ENCODE peak calls at places on chromosomes 2 and 18, in four cellular contexts. One of them, this sample, is unnamed.

GRCh38 chr2:65350714-65351113 is 81.7 kb downstream of the SPRED2 start:
- DNase-seq in body of pancreas: no peak
- DNase-seq in heart left ventricle: no peak
- DNase-seq in endothelial cell of umbilical vein: no peak
- DNase-seq in this sample: no peak

GRCh38 chr2:55155206-55155605 is 76.9 kb downstream of the CLHC1 start:
- DNase-seq in heart left ventricle: no peak
- DNase-seq in endothelial cell of umbilical vein: no peak
- DNase-seq in body of pancreas: no peak
- DNase-seq in this sample: no peak

GRCh38 chr2:130135692-130136541 is 6.9 kb upstream of the POTEF start:
- DNase-seq in body of pancreas: no peak
- DNase-seq in endothelial cell of umbilical vein: no peak
- DNase-seq in heart left ventricle: no peak
- DNase-seq in this sample: no peak

GRCh38 chr2:46387292-46387691 is 90.1 kb downstream of the EPAS1 start:
- DNase-seq in endothelial cell of umbilical vein: no peak
- DNase-seq in heart left ventricle: no peak
- DNase-seq in body of pancreas: no peak
- DNase-seq in this sample: no peak

GRCh38 chr18:63992751-63993150 is 22.9 kb downstream of the SERPINB8 start:
- DNase-seq in endothelial cell of umbilical vein: no peak
- DNase-seq in body of pancreas: no peak
- DNase-seq in heart left ventricle: no peak
- DNase-seq in this sample: no peak

GRCh38 chr2:152813381-152813780 is 95.0 kb downstream of the ARL6IP6 start:
- DNase-seq in body of pancreas: no peak
- DNase-seq in endothelial cell of umbilical vein: no peak
- DNase-seq in heart left ventricle: no peak
- DNase-seq in this sample: no peak

GRCh38 chr2:172674034-172674967 is 61.3 kb upstream of the RAPGEF4 start:
- DNase-seq in heart left ventricle: peak
- DNase-seq in endothelial cell of umbilical vein: peak
- DNase-seq in body of pancreas: peak
- DNase-seq in this sample: peak

GRCh38 chr2:63679252-63679850 is 90.6 kb downstream of the MDH1 start:
- DNase-seq in heart left ventricle: no peak
- DNase-seq in endothelial cell of umbilical vein: no peak
- DNase-seq in body of pancreas: no peak
- DNase-seq in this sample: no peak

GRCh38 chr2:45992021-45992745 is 305.0 kb upstream of the EPAS1 start:
- DNase-seq in heart left ventricle: no peak
- DNase-seq in endothelial cell of umbilical vein: no peak
- DNase-seq in body of pancreas: peak
- DNase-seq in this sample: no peak

GRCh38 chr2:128304715-128305554 is 13.7 kb downstream of the HS6ST1 start:
- DNase-seq in body of pancreas: peak
- DNase-seq in endothelial cell of umbilical vein: peak
- DNase-seq in heart left ventricle: peak
- DNase-seq in this sample: peak

GRCh38 chr18:59787998-59788875 is 91.0 kb upstream of the CCBE1 start:
- DNase-seq in heart left ventricle: no peak
- DNase-seq in endothelial cell of umbilical vein: no peak
- DNase-seq in body of pancreas: no peak
- DNase-seq in this sample: no peak

GRCh38 chr18:44474596-44474995 is 206.1 kb upstream of the SETBP1 start:
- DNase-seq in heart left ventricle: no peak
- DNase-seq in body of pancreas: no peak
- DNase-seq in endothelial cell of umbilical vein: no peak
- DNase-seq in this sample: no peak

GRCh38 chr2:157661776-157662175 is 33.1 kb upstream of the ACVR1C start:
- DNase-seq in heart left ventricle: no peak
- DNase-seq in body of pancreas: no peak
- DNase-seq in endothelial cell of umbilical vein: no peak
- DNase-seq in this sample: no peak

GRCh38 chr2:157657858-157658257 is 29.2 kb upstream of the ACVR1C start:
- DNase-seq in endothelial cell of umbilical vein: no peak
- DNase-seq in heart left ventricle: no peak
- DNase-seq in body of pancreas: no peak
- DNase-seq in this sample: no peak

DNA sequence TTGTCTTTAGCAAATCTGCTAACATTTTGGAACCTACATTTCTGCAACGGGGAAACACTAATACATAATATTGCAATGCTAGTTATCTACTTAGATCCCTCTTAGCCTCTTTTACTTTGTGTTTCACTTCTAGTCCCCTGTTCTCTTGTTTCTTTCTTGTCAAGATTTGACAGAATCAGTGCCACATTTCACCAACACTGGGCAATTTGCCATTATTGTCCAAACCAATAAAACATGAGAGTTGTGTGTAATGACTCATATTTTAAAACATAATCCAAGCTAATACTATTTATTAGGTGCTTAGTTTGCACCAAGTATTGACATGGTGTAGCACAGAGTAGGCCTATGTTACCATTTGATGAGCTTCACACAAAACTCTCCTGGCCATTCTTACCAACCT is 33.7 kb upstream of the ACVR1C start:
- DNase-seq in heart left ventricle: no peak
- DNase-seq in endothelial cell of umbilical vein: peak
- DNase-seq in body of pancreas: no peak
- DNase-seq in this sample: no peak
- H3K27ac ChIP-seq in heart left ventricle: no peak
- H3K27ac ChIP-seq in endothelial cell of umbilical vein: no peak
- H3K27ac ChIP-seq in body of pancreas: no peak
- H3K27ac ChIP-seq in this sample: no peak

GRCh38 chr2:27351802-27352598 is 4.6 kb downstream of the GTF3C2 start:
- DNase-seq in body of pancreas: no peak
- DNase-seq in heart left ventricle: no peak
- DNase-seq in endothelial cell of umbilical vein: no peak
- DNase-seq in this sample: no peak
- H3K27ac ChIP-seq in body of pancreas: no peak
- H3K27ac ChIP-seq in heart left ventricle: no peak
- H3K27ac ChIP-seq in endothelial cell of umbilical vein: no peak
- H3K27ac ChIP-seq in this sample: no peak

DNA sequence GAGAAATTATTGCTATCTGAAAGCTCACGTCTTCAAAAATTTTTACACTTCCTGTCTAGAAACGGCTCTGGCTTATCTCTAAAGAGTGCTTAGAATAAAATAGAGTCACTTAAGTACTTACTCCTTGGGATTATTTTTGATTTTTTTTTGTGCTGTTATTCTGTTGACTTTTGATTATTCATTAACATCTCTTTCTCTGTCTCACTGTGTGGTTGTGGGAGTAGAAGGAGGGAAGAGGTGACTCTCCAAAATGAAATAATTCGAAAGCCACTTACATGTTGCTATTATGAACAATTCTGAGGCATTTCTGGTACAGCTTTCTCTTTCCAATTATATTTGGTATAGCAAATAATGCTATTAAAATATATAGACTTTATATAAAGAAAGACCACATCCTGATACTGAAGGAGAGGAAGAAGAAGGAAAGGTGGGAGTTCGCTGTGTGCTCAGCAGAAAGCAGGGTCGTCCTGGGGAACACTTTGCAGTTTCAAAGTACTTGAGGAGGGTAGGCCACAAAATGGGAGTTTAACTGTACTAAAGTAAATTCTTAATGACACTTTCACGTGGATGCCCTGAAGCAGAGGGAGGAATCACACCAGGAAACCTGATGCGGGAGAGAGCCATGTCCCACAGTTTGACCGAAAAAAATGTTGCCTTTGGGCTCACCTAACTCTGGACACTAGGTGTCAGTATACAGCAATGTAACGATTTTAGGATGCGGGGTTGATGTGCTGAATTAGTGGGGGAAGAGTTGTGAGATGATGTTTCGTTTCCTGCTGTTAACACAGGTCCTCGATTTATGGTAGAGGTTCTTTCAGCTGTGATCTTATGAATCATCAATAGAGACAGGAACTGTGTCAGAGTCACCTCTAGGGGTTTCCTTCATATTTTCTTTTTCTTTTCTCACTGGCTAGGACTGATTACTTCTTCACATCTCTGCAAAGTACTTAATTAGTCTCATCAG is 9.8 kb upstream of the MMADHC start:
- DNase-seq in endothelial cell of umbilical vein: peak
- DNase-seq in body of pancreas: peak
- DNase-seq in heart left ventricle: no peak
- DNase-seq in this sample: peak
- H3K27ac ChIP-seq in endothelial cell of umbilical vein: peak
- H3K27ac ChIP-seq in body of pancreas: no peak
- H3K27ac ChIP-seq in heart left ventricle: no peak
- H3K27ac ChIP-seq in this sample: no peak

DNA sequence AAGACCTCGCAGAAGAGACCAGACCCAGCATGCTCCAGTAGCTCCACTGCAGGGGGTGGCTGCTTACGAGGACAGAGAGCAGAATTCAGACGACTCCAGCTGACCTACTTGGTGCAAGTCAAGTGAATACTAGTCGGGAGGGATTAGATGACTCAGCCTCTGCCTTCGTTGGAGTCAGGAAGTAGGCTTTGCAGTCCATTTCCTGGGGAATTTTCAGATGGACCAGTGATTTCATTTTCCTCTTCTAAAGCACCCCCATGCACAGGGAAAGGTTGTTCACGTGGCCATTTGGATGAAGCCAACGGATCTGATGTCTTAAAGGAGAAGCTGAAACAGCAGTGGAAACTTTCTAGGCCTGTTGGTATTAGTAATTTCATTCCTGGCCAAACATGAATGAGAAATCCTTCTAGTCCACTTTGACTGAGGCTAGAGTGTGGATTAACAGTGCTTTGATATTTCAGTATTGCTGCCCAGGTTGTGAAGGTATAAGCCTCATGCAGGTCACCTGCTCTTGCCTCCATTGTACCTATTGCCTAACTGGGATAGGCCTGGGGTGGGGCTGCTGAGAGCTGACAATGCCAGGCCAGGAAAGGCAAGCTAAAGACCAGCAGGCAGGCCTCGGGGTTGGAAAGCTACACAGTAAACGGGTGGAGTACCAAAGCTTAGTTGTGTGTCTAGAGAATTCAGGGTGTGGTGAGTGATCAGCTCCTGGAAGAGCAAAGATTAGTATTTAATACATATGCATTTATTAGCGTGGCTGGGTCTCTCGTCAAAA is 117.6 kb upstream of the FOSL2 start:
- DNase-seq in endothelial cell of umbilical vein: peak
- DNase-seq in heart left ventricle: no peak
- DNase-seq in body of pancreas: no peak
- DNase-seq in this sample: no peak
- H3K27ac ChIP-seq in endothelial cell of umbilical vein: peak
- H3K27ac ChIP-seq in heart left ventricle: no peak
- H3K27ac ChIP-seq in body of pancreas: no peak
- H3K27ac ChIP-seq in this sample: peak